ENCODE peak calls at places on chromosome 2, in six cellular contexts. O, M, U, G, J and T are unnamed samples.

GRCh38 chr2:85309699-85310321 is 18.0 kb downstream of the TGOLN2 start:
- DNase-seq in O (peak; percentile 16), M (no peak), U (no peak), G (no peak), J (peak; percentile 55), T (no peak)

GRCh38 chr2:239685965-239686364 is 285.1 kb upstream of the HDAC4 start:
- DNase-seq in O (no peak), M (no peak), U (no peak), G (no peak), J (no peak), T (no peak)

GRCh38 chr2:195531754-195532153 is 125.3 kb upstream of the SLC39A10 start:
- DNase-seq in O (no peak), M (peak; percentile 41), U (no peak), G (peak; percentile 65), J (no peak), T (peak; percentile 87)

GRCh38 chr2:50535971-50536759 is 495.8 kb downstream of the NRXN1 start:
- DNase-seq in O (peak; percentile 25), M (peak; percentile 41), U (no peak), G (no peak), J (no peak), T (peak; percentile 44)

GRCh38 chr2:212013656-212014055 is 524.9 kb downstream of the ERBB4 start:
- DNase-seq in O (no peak), M (no peak), U (no peak), G (no peak), J (no peak), T (peak; percentile 66)

GRCh38 chr2:111121028-111121872 is 536 bp downstream of the BCL2L11 start:
- DNase-seq in O (no peak), M (peak; percentile 34), U (peak; percentile 42), G (no peak), J (peak; percentile 76), T (peak; percentile 23)

GRCh38 chr2:152648336-152648735 is 68.9 kb downstream of the PRPF40A start:
- DNase-seq in O (no peak), M (peak; percentile 29), U (no peak), G (peak; percentile 8), J (no peak), T (peak; percentile 17)

GRCh38 chr2:186595219-186595618 is 5.4 kb downstream of the ITGAV start:
- DNase-seq in O (no peak), M (peak; percentile 60), U (no peak), G (no peak), J (no peak), T (peak; percentile 66)

GRCh38 chr2:218711550-218711929 is 905 bp downstream of the TTLL4 start:
- DNase-seq in O (no peak), M (peak; percentile 13), U (no peak), G (peak; percentile 59), J (no peak), T (peak; percentile 32)